ENCODE peak calls at places on chromosomes 13 and 19, in four cellular contexts. S, D, R and Q are unnamed samples.
A peak's percentile ranks its signal among the peaks of the same experiment; 100 is the strongest.

GRCh38 chr13:110860986-110861385 is 53.9 kb downstream of the ANKRD10 start:
- DNase-seq in S (no peak), D (no peak), R (no peak), Q (no peak)

GRCh38 chr13:36674337-36675212 is 755 bp downstream of the SERTM1 start:
- DNase-seq in S (no peak), D (no peak), R (no peak), Q (no peak)

GRCh38 chr19:41998246-41999020 is 4.4 kb upstream of the ATP1A3 start:
- DNase-seq in S (peak; percentile 53), D (peak; percentile 48), R (peak; percentile 27), Q (peak; percentile 23)

GRCh38 chr13:30020726-30021312 is 170.4 kb upstream of the UBL3 start:
- DNase-seq in S (no peak), R (peak; percentile 69), D (no peak), Q (peak; percentile 22)

GRCh38 chr19:45305421-45305820 is 17.3 kb downstream of the CKM start:
- DNase-seq in S (peak; percentile 58), D (no peak), R (peak; percentile 47), Q (no peak)

GRCh38 chr13:65892859-65893258 is 1337.3 kb downstream of the PCDH9 start:
- DNase-seq in S (no peak), D (no peak), R (no peak), Q (no peak)

GRCh38 chr19:32914879-32915278 is 45.3 kb upstream of the SLC7A9 start:
- DNase-seq in S (no peak), R (no peak), D (no peak), Q (peak; percentile 2)

GRCh38 chr19:21749090-21749489 is 18.3 kb downstream of the ZNF100 start:
- DNase-seq in D (no peak), R (peak; percentile 67), S (peak; percentile 25), Q (no peak)

GRCh38 chr19:55487884-55488687 is at the start of gene SSC5D:
- DNase-seq in D (peak; percentile 60), S (peak; percentile 41), R (peak; percentile 65), Q (no peak)

GRCh38 chr19:41868120-41868988 is 8.3 kb downstream of the RPS19 start:
- DNase-seq in R (no peak), S (no peak), D (no peak), Q (no peak)

GRCh38 chr13:49754146-49754545 is 38.3 kb downstream of the KPNA3 start:
- DNase-seq in D (no peak), R (no peak), S (no peak), Q (no peak)

GRCh38 chr19:29287061-29287460 is 74.1 kb upstream of the UQCRFS1 start:
- DNase-seq in D (no peak), S (no peak), R (no peak), Q (no peak)

GRCh38 chr19:12482505-12482886 is 2.1 kb downstream of the ZNF709 start:
- DNase-seq in S (no peak), R (peak; percentile 30), D (no peak), Q (no peak)

GRCh38 chr19:55146078-55146647 is 2.8 kb downstream of the TNNT1 start:
- DNase-seq in D (no peak), R (no peak), S (no peak), Q (peak; percentile 51)

GRCh38 chr13:25733061-25733491 is 318.7 kb downstream of the SHISA2 start:
- DNase-seq in R (peak; percentile 85), S (peak; percentile 87), D (no peak), Q (peak; percentile 61)

GRCh38 chr19:55027472-55028337 is 10.4 kb downstream of the GP6 start:
- DNase-seq in R (no peak), D (no peak), S (peak; percentile 4), Q (peak; percentile 24)

GRCh38 chr13:110015253-110015652 is 228.9 kb upstream of the IRS2 start:
- DNase-seq in R (peak; percentile 56), S (peak; percentile 66), D (no peak), Q (peak; percentile 86)

GRCh38 chr19:14555918-14556661 is 15.8 kb downstream of the NDUFB7 start:
- DNase-seq in R (peak; percentile 79), S (peak; percentile 43), D (no peak), Q (peak; percentile 74)

GRCh38 chr13:100361504-100361903 is 227.1 kb downstream of the GGACT start:
- DNase-seq in R (peak; percentile 64), D (no peak), S (no peak), Q (peak; percentile 85)

GRCh38 chr13:33519561-33520479 is 234.3 kb upstream of the STARD13 start:
- DNase-seq in S (peak; percentile 93), D (no peak), R (peak; percentile 98), Q (no peak)

GRCh38 chr19:15577184-15577771 is 37.7 kb upstream of the CYP4F8 start:
- DNase-seq in D (peak; percentile 10), R (no peak), S (no peak), Q (no peak)

GRCh38 chr19:49820125-49820524 is 2.0 kb downstream of the MED25 start:
- DNase-seq in D (peak; percentile 86), R (peak; percentile 17), S (no peak), Q (no peak)

GRCh38 chr19:43430976-43431375 is 16.3 kb downstream of the TEX101 start:
- DNase-seq in S (no peak), R (no peak), D (no peak), Q (no peak)

DNA sequence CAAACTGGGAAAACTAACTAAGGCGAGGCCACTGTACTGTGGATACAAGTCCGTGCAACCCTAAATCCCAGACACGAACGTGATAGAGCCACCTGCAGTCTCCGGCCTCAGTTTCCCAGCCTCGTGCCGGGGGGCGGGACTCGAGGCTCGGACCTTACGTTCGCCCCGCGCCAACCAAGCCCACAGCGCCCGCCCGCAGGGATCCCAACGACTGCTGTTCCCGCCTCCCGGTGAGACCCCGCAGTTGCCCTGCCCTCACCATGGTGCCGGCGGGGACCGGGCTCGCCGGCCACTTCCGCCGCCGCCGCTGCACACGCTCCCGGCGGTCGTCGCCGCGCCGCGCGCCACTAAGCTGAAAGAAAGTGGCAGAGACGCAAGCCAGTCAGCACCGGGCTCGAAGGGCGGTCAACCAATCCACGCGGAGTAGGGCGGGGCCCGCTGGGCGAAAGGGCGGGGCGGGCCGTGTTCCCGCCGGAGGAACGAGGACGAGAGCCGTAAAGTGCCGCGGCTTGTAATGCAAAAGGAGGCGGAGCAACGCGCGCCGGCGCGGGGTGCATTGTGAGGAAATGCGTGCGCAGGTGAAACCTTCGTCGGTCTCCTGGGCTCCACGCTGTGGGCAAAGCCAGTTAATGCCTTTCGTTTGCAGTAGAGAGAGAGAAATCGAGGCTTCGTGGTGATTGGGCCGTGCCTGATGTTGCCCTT is at the start of gene LSM4:
- DNase-seq in D (peak; percentile 99), S (peak; percentile 98), R (peak; percentile 95), Q (peak; percentile 99)
- TF ChIP-seq CTCF in D (no peak), S (peak; percentile 53), R (no peak), Q (peak; percentile 38)

GRCh38 chr19:6723738-6724137 is 3.3 kb upstream of the C3 start:
- DNase-seq in D (no peak), S (no peak), R (peak; percentile 36), Q (peak; percentile 15)
- TF ChIP-seq CTCF in D (no peak), S (no peak), R (no peak), Q (no peak)

DNA sequence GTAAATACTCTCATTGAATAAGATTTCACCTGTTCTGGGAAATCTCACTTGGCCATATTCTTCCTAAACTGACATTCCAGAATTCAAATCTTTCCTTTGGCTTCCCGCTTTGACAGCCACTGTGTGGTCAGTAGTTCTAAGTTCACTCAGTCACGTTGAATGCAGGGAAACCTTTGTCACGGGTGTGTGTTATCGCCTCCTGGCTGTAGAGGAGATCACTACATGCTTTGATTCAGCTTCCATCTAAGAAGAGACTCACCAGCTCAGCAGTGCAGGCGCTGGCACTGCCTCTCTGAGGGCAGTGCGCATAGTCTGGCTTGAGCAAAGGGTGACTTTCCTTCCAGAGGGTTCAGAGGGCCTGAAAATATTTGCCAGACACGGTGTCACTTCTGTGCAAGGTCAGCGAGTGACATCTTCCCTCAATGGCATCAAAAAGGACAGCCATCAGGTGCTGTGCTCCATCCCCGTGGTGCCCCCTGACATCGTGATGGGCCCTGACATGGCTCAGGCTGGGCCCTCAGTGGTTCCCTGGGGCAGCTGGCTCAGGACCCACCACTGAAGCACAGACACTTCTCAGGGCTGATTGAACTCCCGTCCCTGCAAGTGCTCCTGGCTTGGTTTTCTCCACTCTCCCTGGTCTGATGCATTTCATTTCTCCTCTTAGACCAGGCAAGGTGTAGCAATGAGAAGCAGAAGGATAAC is 635.4 kb upstream of the ARGLU1 start:
- DNase-seq in S (peak; percentile 39), R (peak; percentile 9), D (peak; percentile 27), Q (peak; percentile 30)
- TF ChIP-seq CTCF in S (peak; percentile 65), R (no peak), D (no peak), Q (peak; percentile 33)

GRCh38 chr13:85738696-85739320 is 60.4 kb downstream of the SLITRK6 start:
- DNase-seq in S (no peak), D (no peak), R (peak; percentile 2), Q (peak; percentile 23)

GRCh38 chr13:85741017-85741416 is 58.2 kb downstream of the SLITRK6 start:
- DNase-seq in D (no peak), R (no peak), S (no peak), Q (no peak)

GRCh38 chr13:85742355-85742754 is 56.9 kb downstream of the SLITRK6 start:
- DNase-seq in R (no peak), S (no peak), D (no peak), Q (no peak)

DNA sequence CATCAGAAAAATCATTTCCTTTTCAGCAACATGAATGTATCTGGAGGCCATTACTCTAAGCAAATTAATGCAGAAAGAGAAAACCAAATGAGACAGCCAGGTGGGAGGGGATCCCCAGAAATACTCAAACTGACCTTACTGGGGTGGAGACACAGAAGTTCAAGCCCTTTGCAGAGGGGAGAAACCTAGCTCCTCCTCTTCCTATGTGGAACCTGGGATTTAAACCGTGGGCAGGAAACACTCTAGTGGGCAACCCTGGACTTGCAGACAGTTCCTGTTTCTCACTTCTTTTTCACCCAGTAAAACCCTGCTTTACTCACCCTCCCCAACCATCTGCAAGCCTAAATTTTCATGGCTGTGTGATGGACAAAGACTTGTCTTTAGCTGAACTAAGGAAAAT is 61.3 kb downstream of the SLITRK6 start:
- DNase-seq in R (no peak), D (no peak), S (no peak), Q (no peak)
- TF ChIP-seq CTCF in R (no peak), D (no peak), S (no peak), Q (no peak)

DNA sequence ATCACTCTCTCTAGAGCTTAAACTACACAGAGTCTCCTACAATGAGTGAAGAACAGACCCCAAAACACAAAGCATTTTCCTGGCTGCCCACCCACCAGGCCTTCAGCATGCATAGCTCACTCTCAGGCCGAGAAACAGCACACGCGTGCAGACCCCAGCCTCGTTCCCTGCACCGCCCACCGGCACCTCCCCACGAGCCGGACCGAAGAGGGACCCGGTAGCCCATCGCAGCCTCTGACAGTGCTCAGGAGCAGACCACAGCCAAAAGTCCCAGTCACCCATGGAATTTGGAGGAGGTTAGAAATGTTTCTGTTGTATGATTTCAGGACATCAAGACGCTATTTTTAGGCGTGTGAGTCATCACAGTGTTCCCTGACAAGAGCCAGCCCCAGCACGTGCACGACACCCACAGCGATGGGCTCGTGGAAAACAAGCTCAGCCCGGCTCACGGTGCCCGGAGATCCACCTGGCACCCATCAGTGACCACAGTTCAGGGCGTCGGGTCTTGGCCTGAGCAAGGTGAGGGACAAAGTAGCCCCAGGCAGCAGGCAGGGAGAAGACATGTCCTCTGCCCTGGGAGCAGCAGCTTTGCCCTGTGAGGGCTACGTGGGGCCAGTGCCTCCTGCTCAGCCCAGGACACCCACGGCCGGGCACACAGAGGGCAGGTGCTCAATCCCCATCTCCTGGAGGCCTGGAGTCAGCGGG is 50.1 kb upstream of the SPACA7 start:
- DNase-seq in S (no peak), R (no peak), D (no peak), Q (no peak)
- TF ChIP-seq CTCF in S (no peak), R (no peak), D (no peak), Q (no peak)

DNA sequence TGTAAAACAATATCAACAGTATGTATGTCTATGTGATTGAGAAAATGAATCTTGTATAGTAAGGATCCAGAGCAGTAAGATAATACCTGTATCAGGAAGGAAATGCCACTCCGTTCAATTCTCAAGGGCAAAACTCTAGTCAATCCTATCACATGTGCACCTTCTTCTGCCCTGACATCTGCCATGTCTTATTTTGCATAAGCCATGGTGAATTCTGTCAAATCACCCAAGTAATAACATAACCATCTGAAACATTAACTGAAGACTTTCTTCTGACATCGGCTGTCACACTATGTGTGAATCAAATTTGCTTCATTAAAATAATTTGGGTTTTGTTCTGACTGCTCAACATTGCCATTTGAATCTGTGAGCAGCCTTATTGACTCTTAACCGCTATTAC is 91.2 kb downstream of the PCDH9 start:
- DNase-seq in D (no peak), R (no peak), S (no peak), Q (no peak)
- TF ChIP-seq CTCF in D (no peak), R (no peak), S (no peak), Q (no peak)